ENCODE peak calls at places on chromosomes 13 and 19, in nine cellular contexts. J, G, L, Y, X, D, N, Z and P are unnamed samples.

GRCh38 chr13:67372868-67373464 is 142.8 kb upstream of the PCDH9 start:
- DNase-seq in Y (no peak), D (no peak), L (no peak), G (no peak), N (no peak), J (no peak), Z (no peak), X (no peak), P (no peak)

GRCh38 chr13:89660752-89661151 is 1686.7 kb upstream of the MIR17HG start:
- DNase-seq in N (no peak), G (no peak), L (no peak), D (no peak), X (no peak), Y (no peak), Z (no peak), J (no peak), P (no peak)

GRCh38 chr13:38688674-38689073 is 1.8 kb downstream of the FREM2 start:
- DNase-seq in J (no peak), L (no peak), X (no peak), G (no peak), N (no peak), D (peak), Y (no peak), Z (peak), P (peak)

GRCh38 chr13:102020611-102021216 is 381.1 kb downstream of the FGF14 start:
- DNase-seq in D (no peak), X (peak), Y (no peak), Z (no peak), J (no peak), N (no peak), G (no peak), L (no peak), P (no peak)

GRCh38 chr13:80047406-80047805 is 293.5 kb downstream of the SPRY2 start:
- DNase-seq in L (no peak), Z (no peak), J (no peak), D (no peak), X (no peak), G (no peak), Y (no peak), N (no peak), P (no peak)

GRCh38 chr13:51181752-51182383 is 40.3 kb upstream of the FAM124A start:
- DNase-seq in D (no peak), Y (no peak), L (no peak), X (no peak), N (no peak), Z (no peak), J (no peak), G (no peak), P (no peak)

GRCh38 chr19:21321134-21321533 is 8.1 kb downstream of the ZNF708 start:
- DNase-seq in N (no peak), G (no peak), J (no peak), X (no peak), L (no peak), Y (no peak), Z (no peak), D (no peak), P (no peak)

GRCh38 chr13:36131931-36132297 is 732 bp upstream of the DCLK1 start:
- DNase-seq in Z (peak), X (no peak), J (no peak), N (peak), L (no peak), Y (no peak), D (no peak), G (no peak), P (peak)

GRCh38 chr19:49020931-49021895 is 2.9 kb downstream of the CGB3 start:
- DNase-seq in Y (no peak), J (no peak), X (no peak), N (no peak), D (no peak), G (peak), Z (no peak), L (peak), P (no peak)

GRCh38 chr19:13195678-13196077 is 45.5 kb downstream of the IER2 start:
- DNase-seq in N (no peak), D (peak), Y (peak), Z (peak), G (no peak), X (no peak), L (peak), J (peak), P (no peak)

GRCh38 chr13:76489299-76489698 is 396.9 kb downstream of the KCTD12 start:
- DNase-seq in G (no peak), D (no peak), L (no peak), Y (no peak), J (no peak), N (no peak), X (no peak), Z (no peak), P (no peak)

GRCh38 chr19:3441986-3442329 is 38.4 kb downstream of the SMIM24 start:
- DNase-seq in L (no peak), N (no peak), D (peak), X (no peak), Z (no peak), G (peak), J (no peak), Y (no peak), P (no peak)

GRCh38 chr19:41308450-41309224 is 1.3 kb upstream of the CCDC97 start:
- DNase-seq in L (peak), X (no peak), N (peak), G (peak), Y (peak), D (peak), J (peak), Z (peak), P (peak)

GRCh38 chr19:42683917-42684513 is 56.3 kb downstream of the PSG3 start:
- DNase-seq in J (no peak), L (peak), X (no peak), N (no peak), Y (no peak), G (peak), D (no peak), Z (no peak), P (no peak)

GRCh38 chr13:23557733-23558132 is 12.5 kb upstream of the TNFRSF19 start:
- DNase-seq in Y (no peak), G (no peak), L (no peak), X (no peak), D (no peak), N (no peak), J (no peak), Z (no peak), P (no peak)

GRCh38 chr13:29561918-29562317 is 33.6 kb downstream of the SLC7A1 start:
- DNase-seq in D (no peak), Y (no peak), Z (no peak), G (no peak), L (no peak), N (no peak), X (no peak), J (no peak), P (no peak)

GRCh38 chr19:9786342-9786741 is 17.8 kb upstream of the ZNF846 start:
- DNase-seq in Y (no peak), J (no peak), G (no peak), Z (no peak), X (no peak), D (peak), N (no peak), L (no peak), P (peak)

GRCh38 chr13:36413161-36413560 is 19.1 kb upstream of the CCNA1 start:
- DNase-seq in L (no peak), Z (no peak), J (no peak), N (no peak), X (no peak), Y (no peak), G (no peak), D (no peak), P (no peak)

GRCh38 chr19:33005440-33005839 is 33.4 kb downstream of the FAAP24 start:
- DNase-seq in Z (no peak), Y (no peak), L (no peak), D (no peak), J (no peak), N (no peak), X (peak), G (no peak), P (no peak)

GRCh38 chr13:40087021-40088002 is 431.9 kb downstream of the COG6 start:
- DNase-seq in D (no peak), N (no peak), Y (no peak), Z (peak), L (no peak), J (no peak), G (no peak), X (no peak), P (no peak)

GRCh38 chr19:5785423-5785822 is 877 bp upstream of the PRR22 start:
- DNase-seq in Z (no peak), L (no peak), J (no peak), Y (no peak), G (no peak), X (no peak), D (no peak), N (no peak), P (no peak)

GRCh38 chr19:33679696-33680095 is 57.9 kb downstream of the CHST8 start:
- DNase-seq in D (no peak), L (no peak), Y (no peak), X (no peak), Z (no peak), N (no peak), J (no peak), G (no peak), P (no peak)

GRCh38 chr19:52778811-52779210 is 7.8 kb downstream of the ZNF600 start:
- DNase-seq in L (no peak), Y (peak), D (no peak), G (no peak), Z (no peak), N (no peak), X (no peak), J (peak), P (no peak)

GRCh38 chr19:54168174-54168917 is 4.6 kb downstream of the TMC4 start:
- DNase-seq in Z (peak), X (no peak), N (peak), G (peak), D (peak), L (peak), J (peak), Y (peak), P (peak)

GRCh38 chr19:38009650-38010229 is 102.7 kb downstream of the SIPA1L3 start:
- DNase-seq in L (peak), Y (no peak), J (no peak), Z (no peak), X (no peak), G (no peak), D (no peak), N (no peak), P (no peak)

GRCh38 chr13:22648325-22648758 is 532.4 kb upstream of the SGCG start:
- DNase-seq in Z (no peak), L (no peak), G (no peak), J (no peak), D (no peak), Y (no peak), N (no peak), X (no peak), P (peak)

GRCh38 chr19:31261651-31262331 is 87.4 kb downstream of the TSHZ3 start:
- DNase-seq in G (no peak), J (no peak), Y (no peak), L (no peak), Z (no peak), N (no peak), D (no peak), X (no peak), P (no peak)

DNA sequence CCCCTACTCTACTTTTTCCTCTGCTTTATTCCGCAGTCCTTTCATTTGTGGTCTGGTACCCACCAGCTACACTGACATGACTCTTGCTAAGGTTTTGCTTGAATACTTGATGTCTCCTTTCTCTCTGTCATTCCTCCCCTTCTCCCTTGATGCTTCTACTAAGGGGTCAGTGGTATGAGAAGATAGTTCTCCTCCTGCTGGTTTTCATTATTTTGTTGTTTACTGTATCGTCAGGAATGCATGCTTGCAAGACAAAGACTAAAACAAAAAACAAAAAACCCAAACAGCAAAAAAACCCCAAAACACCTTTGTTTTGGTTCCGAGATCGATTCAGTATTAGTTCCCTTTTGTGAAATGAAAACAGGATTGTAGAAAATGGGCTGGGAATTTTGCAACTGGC is 59.5 kb downstream of the PCCA start:
- DNase-seq in D (no peak), J (no peak), X (no peak), N (no peak), Z (no peak), G (no peak), L (no peak), Y (no peak), P (no peak)
- H3K27ac ChIP-seq in D (no peak), J (no peak), X (no peak), N (no peak), Z (no peak), G (no peak), L (no peak), Y (no peak), P (no peak)

DNA sequence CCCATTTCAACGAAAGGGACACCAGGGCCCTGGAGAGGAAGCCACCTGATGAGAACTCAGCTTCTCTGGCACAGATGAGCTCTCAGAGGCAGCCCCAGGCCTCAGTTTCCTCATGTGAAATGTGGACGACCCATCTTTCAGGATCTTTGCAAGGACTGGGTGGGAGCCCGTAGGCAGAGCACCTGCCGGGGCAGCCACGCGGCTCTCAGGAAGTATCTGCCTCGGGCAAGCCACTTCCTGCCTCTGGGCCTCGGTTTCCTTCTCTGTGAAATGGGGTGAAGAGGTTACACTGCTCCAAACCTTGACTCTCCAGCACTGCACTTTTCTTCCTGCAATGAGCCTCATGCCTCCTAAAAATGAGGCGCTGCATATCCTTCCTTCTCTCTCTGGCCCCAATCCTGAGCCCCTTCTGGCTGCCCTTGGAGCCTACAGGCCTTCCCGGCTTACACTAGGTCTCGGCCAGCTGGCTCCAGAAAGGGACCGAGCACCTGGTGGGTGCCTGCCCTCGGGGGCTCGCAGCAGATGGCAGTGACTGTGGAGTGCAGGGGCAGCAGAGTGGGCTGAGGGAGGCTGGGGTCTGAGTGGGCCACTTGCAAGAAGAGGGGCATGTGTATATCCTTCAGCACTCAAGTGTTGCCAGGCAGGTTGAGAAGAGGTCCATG is 3.5 kb downstream of the SSBP4 start:
- DNase-seq in Z (no peak), L (peak), X (no peak), D (no peak), Y (no peak), J (peak), N (no peak), G (no peak), P (no peak)
- H3K27ac ChIP-seq in Z (no peak), L (peak), X (no peak), D (no peak), Y (peak), J (peak), N (no peak), G (no peak), P (no peak)

GRCh38 chr19:8208710-8209110 is 460 bp upstream of the CERS4 start:
- DNase-seq in Z (no peak), J (no peak), Y (no peak), G (no peak), L (no peak), N (no peak), X (no peak), D (peak), P (no peak)
- H3K27ac ChIP-seq in Z (peak), J (no peak), Y (peak), G (peak), L (no peak), N (peak), X (no peak), D (peak), P (no peak)

GRCh38 chr13:43269037-43269476 is 245.7 kb downstream of the DNAJC15 start:
- DNase-seq in Z (peak), Y (no peak), J (no peak), G (no peak), X (peak), L (no peak), D (no peak), N (peak), P (no peak)
- H3K27ac ChIP-seq in Z (peak), Y (no peak), J (no peak), G (peak), X (peak), L (no peak), D (peak), N (no peak), P (no peak)

GRCh38 chr13:49641810-49642291 is 13.5 kb downstream of the ARL11 start:
- DNase-seq in J (no peak), D (no peak), N (peak), Y (no peak), G (no peak), X (peak), L (no peak), Z (no peak), P (peak)
- H3K27ac ChIP-seq in J (no peak), D (no peak), N (no peak), Y (no peak), G (no peak), X (peak), L (no peak), Z (no peak), P (no peak)

GRCh38 chr13:41315466-41316047 is 4.5 kb downstream of the NAA16 start:
- DNase-seq in X (no peak), Y (no peak), D (no peak), G (no peak), Z (no peak), N (no peak), L (no peak), J (no peak), P (no peak)

GRCh38 chr13:41313659-41314197 is 2.7 kb downstream of the NAA16 start:
- DNase-seq in Z (no peak), N (no peak), J (no peak), X (no peak), G (no peak), D (no peak), L (no peak), Y (no peak), P (no peak)

GRCh38 chr13:41310963-41311606 is at the start of gene NAA16:
- DNase-seq in D (peak), N (peak), Y (peak), G (peak), L (peak), Z (peak), J (peak), X (peak), P (peak)

GRCh38 chr13:41311607-41312500 is 787 bp downstream of the NAA16 start:
- DNase-seq in L (peak), Z (peak), X (no peak), D (peak), N (peak), G (peak), Y (peak), J (peak), P (peak)

GRCh38 chr13:41313117-41313516 is 2.0 kb downstream of the NAA16 start:
- DNase-seq in G (no peak), Y (no peak), D (no peak), Z (no peak), N (no peak), J (no peak), L (no peak), X (no peak), P (no peak)
- H3K27ac ChIP-seq in G (no peak), Y (no peak), D (no peak), Z (no peak), N (peak), J (peak), L (peak), X (no peak), P (no peak)

DNA sequence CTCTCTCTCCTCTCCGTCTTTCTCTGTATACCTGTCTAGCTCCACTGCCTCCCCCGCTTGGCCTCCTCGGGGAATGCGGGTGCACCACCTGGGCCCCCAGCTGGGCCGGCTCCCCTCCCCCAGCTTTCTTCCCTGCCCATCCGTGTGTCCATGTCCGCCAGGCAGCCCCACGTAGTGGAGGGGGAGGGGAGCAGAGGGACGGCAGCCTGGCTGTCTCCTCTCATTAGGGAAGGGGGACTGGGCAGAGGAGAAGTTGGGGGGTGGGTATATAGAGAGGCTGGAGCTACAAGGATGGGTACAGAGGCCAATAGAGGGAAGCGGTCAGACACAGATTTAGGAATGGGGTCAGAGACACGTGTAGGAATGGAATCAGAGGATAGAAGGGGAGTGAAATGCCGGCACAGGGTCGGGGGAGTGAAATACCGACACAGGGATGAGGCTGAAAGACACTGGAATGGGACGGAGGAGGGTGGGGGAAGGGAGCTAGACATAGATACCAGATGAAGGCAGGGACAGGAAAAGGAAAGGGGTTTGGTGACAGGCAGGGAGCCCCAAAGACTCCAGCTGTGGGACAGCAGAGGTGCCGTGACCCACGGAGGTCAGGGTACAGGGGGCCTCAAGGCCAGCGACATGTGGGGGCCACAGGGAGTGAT is 2.8 kb downstream of the NECTIN2 start:
- DNase-seq in D (peak), Y (no peak), Z (peak), L (no peak), J (no peak), X (no peak), N (peak), G (peak), P (no peak)
- H3K27ac ChIP-seq in D (no peak), Y (no peak), Z (peak), L (no peak), J (peak), X (no peak), N (peak), G (peak), P (peak)

DNA sequence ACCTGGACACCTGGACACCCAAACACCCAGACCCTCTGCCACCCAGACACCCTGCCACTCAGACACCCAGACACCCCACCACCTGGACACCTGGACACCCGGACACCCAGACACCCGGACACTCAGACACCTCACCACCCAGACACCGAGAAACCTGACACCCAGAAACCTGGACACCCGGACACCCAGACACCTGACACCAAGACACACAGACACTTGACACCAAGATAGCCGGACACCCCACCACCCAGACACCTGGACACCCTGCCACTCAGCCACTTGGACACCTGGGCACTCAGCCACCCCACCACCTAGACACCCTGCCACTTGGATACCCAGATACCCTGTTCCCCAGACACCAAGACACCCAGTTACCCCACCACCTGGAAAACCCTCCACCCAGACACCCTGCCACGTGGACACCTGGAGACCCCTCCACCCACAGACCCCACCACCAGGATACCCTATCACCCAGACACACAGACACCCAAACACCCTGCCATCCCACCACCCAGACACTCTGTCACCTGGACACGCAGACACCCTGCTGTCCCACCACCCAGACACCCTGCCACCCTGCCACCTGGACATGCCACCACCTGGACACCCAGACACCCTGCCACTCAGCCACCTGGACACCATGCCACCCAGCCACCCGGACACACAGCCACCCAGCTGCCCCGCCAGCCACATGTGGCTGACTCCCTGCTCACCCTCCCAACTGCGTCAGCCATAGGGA is 17.4 kb downstream of the C19orf12 start:
- DNase-seq in L (no peak), J (no peak), G (no peak), Y (no peak), N (no peak), X (no peak), Z (no peak), D (no peak), P (peak)
- H3K27ac ChIP-seq in L (no peak), J (no peak), G (no peak), Y (peak), N (no peak), X (no peak), Z (no peak), D (no peak), P (no peak)

GRCh38 chr13:113017506-113018215 is 48.6 kb downstream of the MCF2L start:
- DNase-seq in D (peak), G (no peak), L (no peak), J (no peak), N (no peak), Y (no peak), Z (no peak), X (no peak), P (no peak)
- H3K27ac ChIP-seq in D (no peak), G (no peak), L (no peak), J (no peak), N (no peak), Y (no peak), Z (no peak), X (no peak), P (no peak)